ENCODE peak calls at places on chromosomes 3 and 15, in eight cellular contexts. One of them, this sample, is unnamed. For H3K4me1, the result is how much of the 10 kb centered on the place peaks cover.

GRCh38 chr3:187789872-187790271 is 44.6 kb upstream of the BCL6 start:
- DNase-seq in HCT116: no peak
- DNase-seq in upper lobe of right lung: no peak
- DNase-seq in cardiac muscle cell: no peak
- DNase-seq in fibroblast of lung: no peak
- DNase-seq in uterus: no peak
- DNase-seq in breast epithelium: no peak
- DNase-seq in neural progenitor cell: no peak
- DNase-seq in this sample: no peak

GRCh38 chr3:134796313-134797079 is 1.4 kb downstream of the EPHB1 start:
- DNase-seq in fibroblast of lung: peak
- DNase-seq in upper lobe of right lung: no peak
- DNase-seq in breast epithelium: no peak
- DNase-seq in uterus: no peak
- DNase-seq in neural progenitor cell: peak
- DNase-seq in HCT116: no peak
- DNase-seq in cardiac muscle cell: peak
- DNase-seq in this sample: no peak

GRCh38 chr3:29552036-29552435 is 271.2 kb downstream of the RBMS3 start:
- DNase-seq in breast epithelium: no peak
- DNase-seq in upper lobe of right lung: no peak
- DNase-seq in neural progenitor cell: no peak
- DNase-seq in uterus: no peak
- DNase-seq in fibroblast of lung: no peak
- DNase-seq in cardiac muscle cell: no peak
- DNase-seq in HCT116: no peak
- DNase-seq in this sample: no peak

GRCh38 chr3:133246773-133247172 is 153.1 kb upstream of the BFSP2 start:
- DNase-seq in upper lobe of right lung: no peak
- DNase-seq in breast epithelium: no peak
- DNase-seq in cardiac muscle cell: no peak
- DNase-seq in HCT116: no peak
- DNase-seq in fibroblast of lung: no peak
- DNase-seq in neural progenitor cell: no peak
- DNase-seq in uterus: no peak
- DNase-seq in this sample: no peak

GRCh38 chr15:48005921-48006541 is 114.8 kb upstream of the SLC24A5 start:
- DNase-seq in upper lobe of right lung: no peak
- DNase-seq in fibroblast of lung: no peak
- DNase-seq in cardiac muscle cell: no peak
- DNase-seq in neural progenitor cell: no peak
- DNase-seq in uterus: peak
- DNase-seq in HCT116: no peak
- DNase-seq in breast epithelium: no peak
- DNase-seq in this sample: no peak

GRCh38 chr3:51808920-51809319 is 29.9 kb upstream of the IQCF6 start:
- DNase-seq in cardiac muscle cell: no peak
- DNase-seq in neural progenitor cell: no peak
- DNase-seq in upper lobe of right lung: no peak
- DNase-seq in fibroblast of lung: no peak
- DNase-seq in breast epithelium: no peak
- DNase-seq in uterus: no peak
- DNase-seq in HCT116: no peak
- DNase-seq in this sample: no peak

GRCh38 chr3:20079621-20080020 is 39.4 kb downstream of the KAT2B start:
- DNase-seq in HCT116: no peak
- DNase-seq in fibroblast of lung: no peak
- DNase-seq in uterus: no peak
- DNase-seq in breast epithelium: no peak
- DNase-seq in neural progenitor cell: no peak
- DNase-seq in upper lobe of right lung: no peak
- DNase-seq in cardiac muscle cell: no peak
- DNase-seq in this sample: no peak

GRCh38 chr3:37935756-37936666 is 54.6 kb upstream of the VILL start:
- DNase-seq in upper lobe of right lung: no peak
- DNase-seq in uterus: no peak
- DNase-seq in fibroblast of lung: peak
- DNase-seq in cardiac muscle cell: peak
- DNase-seq in breast epithelium: no peak
- DNase-seq in HCT116: peak
- DNase-seq in neural progenitor cell: peak
- DNase-seq in this sample: no peak

GRCh38 chr3:119403201-119403600 is 60.2 kb downstream of the TMEM39A start:
- DNase-seq in uterus: no peak
- DNase-seq in neural progenitor cell: no peak
- DNase-seq in HCT116: no peak
- DNase-seq in breast epithelium: no peak
- DNase-seq in fibroblast of lung: no peak
- DNase-seq in upper lobe of right lung: no peak
- DNase-seq in cardiac muscle cell: no peak
- DNase-seq in this sample: no peak

GRCh38 chr3:193673845-193674244 is 80.8 kb downstream of the OPA1 start:
- DNase-seq in upper lobe of right lung: no peak
- DNase-seq in breast epithelium: no peak
- DNase-seq in neural progenitor cell: peak
- DNase-seq in cardiac muscle cell: no peak
- DNase-seq in uterus: no peak
- DNase-seq in HCT116: no peak
- DNase-seq in fibroblast of lung: no peak
- DNase-seq in this sample: no peak

GRCh38 chr3:102180291-102180931 is 254.4 kb upstream of the ZPLD1 start:
- DNase-seq in uterus: no peak
- DNase-seq in breast epithelium: no peak
- DNase-seq in HCT116: no peak
- DNase-seq in fibroblast of lung: peak
- DNase-seq in upper lobe of right lung: no peak
- DNase-seq in neural progenitor cell: no peak
- DNase-seq in cardiac muscle cell: no peak
- DNase-seq in this sample: no peak

GRCh38 chr3:161420746-161421145 is 49.4 kb upstream of the SPTSSB start:
- DNase-seq in fibroblast of lung: no peak
- DNase-seq in uterus: no peak
- DNase-seq in HCT116: no peak
- DNase-seq in cardiac muscle cell: no peak
- DNase-seq in upper lobe of right lung: no peak
- DNase-seq in breast epithelium: no peak
- DNase-seq in neural progenitor cell: peak
- DNase-seq in this sample: no peak

GRCh38 chr3:196168808-196169391 is 42.3 kb downstream of the ZDHHC19 start:
- DNase-seq in fibroblast of lung: no peak
- DNase-seq in breast epithelium: no peak
- DNase-seq in HCT116: no peak
- DNase-seq in uterus: no peak
- DNase-seq in upper lobe of right lung: no peak
- DNase-seq in neural progenitor cell: no peak
- DNase-seq in cardiac muscle cell: no peak
- DNase-seq in this sample: no peak

GRCh38 chr3:185729335-185729715 is 95.5 kb downstream of the IGF2BP2 start:
- DNase-seq in upper lobe of right lung: no peak
- DNase-seq in breast epithelium: no peak
- DNase-seq in HCT116: no peak
- DNase-seq in neural progenitor cell: no peak
- DNase-seq in cardiac muscle cell: no peak
- DNase-seq in fibroblast of lung: peak
- DNase-seq in uterus: no peak
- DNase-seq in this sample: no peak

GRCh38 chr3:6825527-6825926 is 35.4 kb upstream of the GRM7 start:
- DNase-seq in uterus: no peak
- DNase-seq in breast epithelium: no peak
- DNase-seq in fibroblast of lung: no peak
- DNase-seq in HCT116: no peak
- DNase-seq in cardiac muscle cell: no peak
- DNase-seq in neural progenitor cell: no peak
- DNase-seq in upper lobe of right lung: no peak
- DNase-seq in this sample: no peak

GRCh38 chr15:90126457-90127435 is 24.5 kb upstream of the IDH2 start:
- DNase-seq in fibroblast of lung: no peak
- DNase-seq in breast epithelium: no peak
- DNase-seq in HCT116: no peak
- DNase-seq in upper lobe of right lung: no peak
- DNase-seq in cardiac muscle cell: peak
- DNase-seq in uterus: no peak
- DNase-seq in neural progenitor cell: peak
- DNase-seq in this sample: no peak

GRCh38 chr15:96764501-96764900 is 434.0 kb downstream of the NR2F2 start:
- DNase-seq in neural progenitor cell: no peak
- DNase-seq in cardiac muscle cell: no peak
- DNase-seq in HCT116: no peak
- DNase-seq in upper lobe of right lung: no peak
- DNase-seq in breast epithelium: no peak
- DNase-seq in uterus: no peak
- DNase-seq in fibroblast of lung: no peak
- DNase-seq in this sample: no peak

GRCh38 chr15:43249236-43249635 is 17.5 kb downstream of the TGM5 start:
- DNase-seq in breast epithelium: no peak
- DNase-seq in fibroblast of lung: no peak
- DNase-seq in uterus: no peak
- DNase-seq in HCT116: no peak
- DNase-seq in cardiac muscle cell: no peak
- DNase-seq in neural progenitor cell: no peak
- DNase-seq in upper lobe of right lung: no peak
- DNase-seq in this sample: no peak

GRCh38 chr15:44727462-44728231 is 8.7 kb upstream of the TRIM69 start:
- DNase-seq in HCT116: no peak
- DNase-seq in uterus: no peak
- DNase-seq in fibroblast of lung: no peak
- DNase-seq in upper lobe of right lung: no peak
- DNase-seq in cardiac muscle cell: no peak
- DNase-seq in breast epithelium: no peak
- DNase-seq in neural progenitor cell: no peak
- DNase-seq in this sample: no peak

GRCh38 chr3:99866167-99866810 is 48.6 kb downstream of the CMSS1 start:
- DNase-seq in upper lobe of right lung: no peak
- DNase-seq in breast epithelium: no peak
- DNase-seq in fibroblast of lung: peak
- DNase-seq in uterus: no peak
- DNase-seq in cardiac muscle cell: no peak
- DNase-seq in HCT116: no peak
- DNase-seq in neural progenitor cell: no peak
- DNase-seq in this sample: no peak

GRCh38 chr3:13039286-13039896 is 33.8 kb downstream of the IQSEC1 start:
- DNase-seq in HCT116: no peak
- DNase-seq in fibroblast of lung: no peak
- DNase-seq in cardiac muscle cell: no peak
- DNase-seq in upper lobe of right lung: no peak
- DNase-seq in neural progenitor cell: no peak
- DNase-seq in uterus: no peak
- DNase-seq in breast epithelium: no peak
- DNase-seq in this sample: no peak

GRCh38 chr3:97235179-97235578 is 420.8 kb downstream of the EPHA6 start:
- DNase-seq in fibroblast of lung: no peak
- DNase-seq in breast epithelium: no peak
- DNase-seq in upper lobe of right lung: no peak
- DNase-seq in cardiac muscle cell: no peak
- DNase-seq in HCT116: no peak
- DNase-seq in neural progenitor cell: no peak
- DNase-seq in uterus: no peak
- DNase-seq in this sample: no peak

GRCh38 chr3:17510265-17510664 is 232.2 kb downstream of the TBC1D5 start:
- DNase-seq in HCT116: no peak
- DNase-seq in upper lobe of right lung: no peak
- DNase-seq in cardiac muscle cell: no peak
- DNase-seq in neural progenitor cell: no peak
- DNase-seq in breast epithelium: no peak
- DNase-seq in uterus: no peak
- DNase-seq in fibroblast of lung: no peak
- DNase-seq in this sample: no peak

GRCh38 chr15:69578792-69579587 is 126.4 kb downstream of the RPLP1 start:
- DNase-seq in cardiac muscle cell: no peak
- DNase-seq in fibroblast of lung: no peak
- DNase-seq in breast epithelium: peak
- DNase-seq in uterus: no peak
- DNase-seq in neural progenitor cell: no peak
- DNase-seq in upper lobe of right lung: peak
- DNase-seq in HCT116: no peak
- DNase-seq in this sample: no peak
- H3K4me1 ChIP-seq in cardiac muscle cell: under half
- H3K4me1 ChIP-seq in fibroblast of lung: under half
- H3K4me1 ChIP-seq in breast epithelium: under half
- H3K4me1 ChIP-seq in uterus: under half
- H3K4me1 ChIP-seq in neural progenitor cell: under half
- H3K4me1 ChIP-seq in upper lobe of right lung: under half
- H3K4me1 ChIP-seq in HCT116: under half
- H3K4me1 ChIP-seq in this sample: under half

DNA sequence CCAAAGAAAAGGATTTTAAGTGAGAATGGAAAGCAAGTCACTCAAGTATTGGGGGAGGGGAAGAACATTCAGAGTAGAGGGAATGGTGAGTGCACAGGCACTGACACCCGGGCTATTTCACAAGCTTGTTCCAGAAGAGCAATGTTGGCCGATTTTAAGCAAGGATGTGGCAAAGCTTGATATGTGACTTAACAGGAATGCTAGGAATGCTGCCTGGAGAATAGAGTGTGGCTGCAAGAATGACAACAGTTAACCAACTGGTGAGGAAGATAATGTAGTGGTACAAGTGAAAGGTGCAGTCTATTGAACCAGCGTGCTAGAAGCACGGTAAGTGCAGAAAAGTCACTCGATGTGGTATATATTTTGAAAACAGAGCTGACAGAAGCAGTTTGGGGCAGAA is 6.2 kb upstream of the CCDC80 start:
- DNase-seq in cardiac muscle cell: peak
- DNase-seq in fibroblast of lung: peak
- DNase-seq in breast epithelium: no peak
- DNase-seq in uterus: no peak
- DNase-seq in upper lobe of right lung: no peak
- DNase-seq in HCT116: no peak
- DNase-seq in neural progenitor cell: peak
- DNase-seq in this sample: peak
- H3K27ac ChIP-seq in cardiac muscle cell: no peak
- H3K27ac ChIP-seq in fibroblast of lung: peak
- H3K27ac ChIP-seq in breast epithelium: no peak
- H3K27ac ChIP-seq in uterus: no peak
- H3K27ac ChIP-seq in upper lobe of right lung: no peak
- H3K27ac ChIP-seq in HCT116: no peak
- H3K27ac ChIP-seq in neural progenitor cell: no peak
- H3K27ac ChIP-seq in this sample: no peak

GRCh38 chr3:46192939-46193338 is 15.2 kb downstream of the CCR1 start:
- DNase-seq in cardiac muscle cell: no peak
- DNase-seq in HCT116: no peak
- DNase-seq in uterus: no peak
- DNase-seq in upper lobe of right lung: no peak
- DNase-seq in neural progenitor cell: no peak
- DNase-seq in fibroblast of lung: no peak
- DNase-seq in breast epithelium: no peak
- DNase-seq in this sample: no peak
- TF ChIP-seq CTCF in cardiac muscle cell: no peak
- TF ChIP-seq CTCF in HCT116: no peak
- TF ChIP-seq CTCF in uterus: no peak
- TF ChIP-seq CTCF in upper lobe of right lung: no peak
- TF ChIP-seq CTCF in neural progenitor cell: no peak
- TF ChIP-seq CTCF in fibroblast of lung: no peak
- TF ChIP-seq CTCF in breast epithelium: no peak
- TF ChIP-seq CTCF in this sample: no peak

DNA sequence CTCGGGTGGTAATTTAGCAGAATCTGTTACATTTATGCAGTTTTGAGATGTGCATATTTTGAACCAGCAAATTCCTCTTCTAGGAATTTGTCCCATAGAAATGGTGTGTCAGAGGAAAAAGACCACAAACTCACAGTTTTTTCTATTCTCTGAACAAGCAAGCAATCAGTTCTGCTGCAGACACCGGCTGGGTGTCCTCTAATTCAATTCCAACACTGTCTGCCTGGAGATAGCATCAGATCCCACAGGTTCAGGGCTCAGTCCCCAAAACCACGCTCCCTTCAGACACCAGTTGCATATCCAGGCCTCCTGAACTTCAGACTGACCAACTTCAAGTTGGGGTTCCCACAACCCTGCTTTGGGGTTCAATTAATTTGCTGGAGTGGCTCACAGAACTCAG is 36.5 kb downstream of the APH1B start:
- DNase-seq in cardiac muscle cell: no peak
- DNase-seq in uterus: no peak
- DNase-seq in HCT116: no peak
- DNase-seq in neural progenitor cell: no peak
- DNase-seq in upper lobe of right lung: no peak
- DNase-seq in fibroblast of lung: no peak
- DNase-seq in breast epithelium: no peak
- DNase-seq in this sample: no peak
- H3K4me1 ChIP-seq in cardiac muscle cell: under half
- H3K4me1 ChIP-seq in uterus: under half
- H3K4me1 ChIP-seq in HCT116: under half
- H3K4me1 ChIP-seq in neural progenitor cell: under half
- H3K4me1 ChIP-seq in upper lobe of right lung: under half
- H3K4me1 ChIP-seq in fibroblast of lung: under half
- H3K4me1 ChIP-seq in breast epithelium: under half
- H3K4me1 ChIP-seq in this sample: under half